ENCODE peak calls at places on chromosome 14, in five cellular contexts. T is stomach, I is breast epithelium, E is heart right ventricle, H is RWPE1. X is an unnamed sample.

GRCh38 chr14:49982082-49982481 is 89.2 kb downstream of the ARF6 start:
- DNase-seq in I (no peak), T (no peak), H (no peak), E (no peak), X (no peak)

GRCh38 chr14:77979666-77980351 is 179.9 kb downstream of the ADCK1 start:
- DNase-seq in I (no peak), H (no peak), T (no peak), E (no peak), X (no peak)

GRCh38 chr14:67928375-67928774 is 108.8 kb downstream of the RAD51B start:
- DNase-seq in I (no peak), T (no peak), H (no peak), E (no peak), X (no peak)

GRCh38 chr14:50957296-50957695 is 13.0 kb upstream of the PYGL start:
- DNase-seq in T (no peak), E (no peak), I (no peak), H (no peak), X (no peak)

GRCh38 chr14:101836131-101836530 is 74.6 kb downstream of the PPP2R5C start:
- DNase-seq in T (no peak), H (no peak), E (no peak), I (no peak), X (no peak)

GRCh38 chr14:92687681-92688433 is 60.6 kb downstream of the LGMN start:
- DNase-seq in I (no peak), H (no peak), E (peak), T (peak), X (no peak)

GRCh38 chr14:65704412-65704811 is 291.9 kb downstream of the FUT8 start:
- DNase-seq in H (no peak), E (no peak), T (no peak), I (no peak), X (no peak)

GRCh38 chr14:51398898-51399297 is 158.9 kb downstream of the TMX1 start:
- DNase-seq in H (peak), T (no peak), I (no peak), E (no peak), X (no peak)

GRCh38 chr14:65334765-65335411 is 77.6 kb upstream of the FUT8 start:
- DNase-seq in I (no peak), T (peak), H (no peak), E (no peak), X (no peak)

GRCh38 chr14:32576088-32576795 is 247.1 kb downstream of the AKAP6 start:
- DNase-seq in T (peak), H (peak), E (no peak), I (no peak), X (no peak)

GRCh38 chr14:63565448-63565847 is 22.3 kb upstream of the PPP2R5E start:
- DNase-seq in T (no peak), E (no peak), I (no peak), H (no peak), X (no peak)

GRCh38 chr14:95253039-95253620 is 66.6 kb downstream of the CLMN start:
- DNase-seq in T (peak), E (no peak), H (no peak), I (no peak), X (no peak)

GRCh38 chr14:96762650-96763049 is 34.5 kb upstream of the VRK1 start:
- DNase-seq in E (no peak), T (no peak), H (peak), I (no peak), X (no peak)

GRCh38 chr14:68219407-68219806 is 399.8 kb downstream of the RAD51B start:
- DNase-seq in E (no peak), T (no peak), H (no peak), I (no peak), X (no peak)

GRCh38 chr14:102508774-102509743 is 517 bp downstream of the ANKRD9 start:
- DNase-seq in H (no peak), E (peak), I (no peak), T (peak), X (peak)

GRCh38 chr14:64891839-64892375 is 12.2 kb upstream of the SPTB start:
- DNase-seq in H (peak), I (no peak), T (no peak), E (no peak), X (no peak)

GRCh38 chr14:85853996-85854526 is 324.1 kb downstream of the FLRT2 start:
- DNase-seq in I (no peak), E (no peak), T (no peak), H (no peak), X (no peak)

GRCh38 chr14:98182385-98183055 is 1089.5 kb downstream of the BCL11B start:
- DNase-seq in E (no peak), I (no peak), H (peak), T (no peak), X (no peak)

GRCh38 chr14:105385698-105386365 is 12.5 kb upstream of the TEX22 start:
- DNase-seq in H (no peak), T (no peak), I (no peak), E (peak), X (no peak)

DNA sequence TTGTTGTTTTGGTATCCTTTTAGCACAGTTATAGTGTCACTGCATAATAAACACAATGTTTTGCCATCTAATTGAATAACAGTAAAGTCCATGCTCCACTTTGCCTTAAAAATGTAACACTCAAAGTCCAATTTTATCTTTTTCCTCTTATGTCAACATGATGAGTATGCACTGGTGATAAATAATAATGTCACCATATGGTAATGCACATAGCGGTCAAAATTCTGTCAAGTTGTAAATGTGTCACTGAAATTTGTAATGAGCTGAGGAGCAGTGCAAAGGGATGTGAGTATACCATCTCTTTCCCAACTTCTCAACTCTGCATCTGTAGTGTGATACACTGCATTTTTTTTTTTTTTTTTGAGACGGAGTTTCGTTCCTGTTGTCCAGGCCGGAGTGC is 65.7 kb downstream of the EML5 start:
- DNase-seq in T (no peak), H (no peak), I (no peak), E (no peak), X (no peak)
- H3K27ac ChIP-seq in T (no peak), H (no peak), I (no peak), E (no peak), X (no peak)

GRCh38 chr14:90521121-90521929 is 124.5 kb downstream of the CALM1 start:
- DNase-seq in E (no peak), T (peak), H (no peak), I (no peak), X (no peak)
- H3K27ac ChIP-seq in E (peak), T (peak), H (no peak), I (peak), X (no peak)

GRCh38 chr14:76729195-76729594 is 32.1 kb upstream of the VASH1 start:
- DNase-seq in E (no peak), H (no peak), T (no peak), I (no peak), X (no peak)
- H3K27ac ChIP-seq in E (no peak), H (no peak), T (no peak), I (no peak), X (no peak)

GRCh38 chr14:26577711-26578110 is 20.1 kb downstream of the NOVA1 start:
- DNase-seq in T (no peak), I (no peak), H (no peak), E (no peak), X (no peak)
- H3K27ac ChIP-seq in T (no peak), I (no peak), H (no peak), E (no peak), X (no peak)

GRCh38 chr14:100828448-100828834 is 2.5 kb downstream of the MEG3 start:
- DNase-seq in H (no peak), T (no peak), I (no peak), E (no peak), X (no peak)

GRCh38 chr14:100826371-100827139 is 637 bp downstream of the MEG3 start:
- DNase-seq in I (no peak), E (no peak), T (no peak), H (no peak), X (no peak)

GRCh38 chr14:100827751-100828447 is 2.0 kb downstream of the MEG3 start:
- DNase-seq in E (no peak), H (peak), T (no peak), I (no peak), X (no peak)

GRCh38 chr14:100825691-100826331 is at the start of gene MEG3:
- DNase-seq in T (no peak), E (peak), H (no peak), I (no peak), X (peak)

DNA sequence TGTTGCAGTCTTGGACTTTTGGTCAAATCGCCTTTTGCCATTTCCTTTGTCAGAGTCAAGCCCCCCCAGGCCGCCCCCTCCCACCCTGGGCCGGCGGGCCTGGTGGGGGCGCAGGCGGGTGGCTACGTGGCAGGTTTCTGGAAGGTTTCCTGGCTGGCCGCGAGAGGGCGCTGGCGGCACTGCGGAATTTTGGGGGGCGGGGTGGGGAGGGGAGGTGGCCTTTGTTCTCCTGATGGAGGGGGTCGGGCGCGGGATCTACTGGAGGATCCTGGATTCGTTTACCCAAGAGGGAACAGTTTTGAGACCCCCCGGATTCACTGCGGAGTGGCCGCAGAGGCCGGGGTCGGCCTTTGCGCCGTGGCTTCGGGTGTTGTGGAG is 1.2 kb downstream of the MEG3 start:
- DNase-seq in H (no peak), E (no peak), T (no peak), I (no peak), X (no peak)
- H3K27ac ChIP-seq in H (no peak), E (peak), T (peak), I (peak), X (no peak)

DNA sequence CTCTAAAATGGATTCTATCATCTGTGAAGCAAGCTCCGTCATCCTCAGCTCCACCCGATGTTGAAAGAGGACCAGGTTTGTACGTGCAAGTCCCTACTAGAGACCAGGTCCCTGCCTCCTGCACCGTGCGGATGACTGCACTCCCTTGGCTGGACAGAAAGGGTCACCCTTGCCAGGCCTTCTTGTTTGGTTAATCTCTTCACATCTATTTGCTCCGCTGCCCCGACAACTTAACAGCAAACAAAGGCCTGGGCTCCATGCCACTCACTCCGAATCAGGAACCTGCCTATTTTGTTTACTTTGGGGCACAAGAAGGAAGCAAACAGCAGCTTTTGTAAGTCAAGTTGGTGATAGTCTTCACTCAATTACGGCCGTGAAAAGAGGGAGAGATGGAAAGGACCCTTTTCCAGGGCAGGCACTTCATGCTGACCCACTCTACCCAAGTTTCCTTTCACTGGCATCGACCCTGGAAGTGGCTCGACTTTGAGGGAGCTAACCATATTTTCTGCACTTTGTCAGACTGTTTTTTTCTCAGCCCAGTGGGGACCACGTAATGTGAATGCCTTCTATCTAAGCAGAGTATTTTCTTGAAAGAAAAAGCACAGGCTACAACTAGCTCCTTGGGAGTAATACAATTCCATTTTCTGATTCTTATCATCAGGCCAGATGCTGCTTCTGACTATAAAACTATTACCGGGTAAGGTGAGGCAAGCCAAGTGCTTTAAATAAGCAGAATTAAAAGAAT is 202.6 kb downstream of the FOXN3 start:
- DNase-seq in T (peak), E (peak), I (peak), H (peak), X (peak)
- H3K27ac ChIP-seq in T (peak), E (peak), I (peak), H (peak), X (no peak)

DNA sequence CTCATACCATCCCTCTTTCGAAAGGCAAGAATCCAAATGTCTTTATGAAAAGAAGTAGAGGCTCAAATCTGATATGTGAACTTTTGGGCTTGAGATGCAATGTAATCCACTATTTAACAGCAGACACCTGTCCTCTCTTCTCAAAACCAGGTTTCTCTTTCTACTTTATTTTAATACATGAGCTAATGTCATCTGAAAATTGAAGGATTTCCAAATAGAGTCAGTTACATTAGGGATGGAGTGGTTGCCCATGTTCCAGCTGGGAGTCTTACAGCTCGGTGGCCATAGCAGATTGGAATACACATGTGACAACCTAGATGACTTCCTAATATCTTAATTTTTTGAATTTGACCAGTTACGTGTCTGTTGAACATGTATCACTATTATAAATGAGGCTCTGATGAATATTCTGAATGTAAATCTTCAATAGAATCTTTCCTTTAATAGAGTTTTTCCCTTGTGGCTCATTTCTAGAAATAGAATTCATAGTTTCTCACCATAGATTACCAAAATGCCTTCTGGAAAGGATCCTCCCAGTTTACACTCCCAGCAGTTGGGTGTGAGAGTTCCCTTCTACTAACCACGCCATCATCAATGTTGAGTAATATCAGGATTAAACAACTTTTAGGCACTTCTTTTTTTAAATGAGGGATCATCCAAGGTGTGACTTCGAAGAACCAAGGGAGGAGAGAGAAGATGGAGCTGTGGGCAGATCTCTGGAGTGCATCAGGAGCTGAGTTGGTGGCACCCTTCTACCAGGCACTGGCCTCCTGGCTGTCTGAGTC is 49.2 kb downstream of the GPR135 start:
- DNase-seq in T (no peak), I (no peak), E (no peak), H (no peak), X (no peak)
- H3K27ac ChIP-seq in T (no peak), I (no peak), E (no peak), H (no peak), X (no peak)

GRCh38 chr14:75470238-75470797 is 42.5 kb downstream of the JDP2 start:
- DNase-seq in H (no peak), T (peak), E (no peak), I (no peak), X (no peak)
- H3K27ac ChIP-seq in H (no peak), T (no peak), E (no peak), I (peak), X (peak)

GRCh38 chr14:69943084-69943797 is 64.0 kb downstream of the SMOC1 start:
- DNase-seq in T (no peak), I (no peak), H (no peak), E (no peak), X (no peak)
- H3K27ac ChIP-seq in T (peak), I (no peak), H (no peak), E (no peak), X (no peak)

X was measured in psoas muscle.